ENCODE peak calls at places on chromosome 2, in four cellular contexts. R is K562, T is HepG2, P is GM12878. Y is an unnamed sample.

GRCh38 chr2:36780231-36780808 is 83.8 kb downstream of the VIT start:
- DNase-seq in T (peak; percentile 51), R (peak; percentile 63), P (peak; percentile 16), Y (no peak)

GRCh38 chr2:233997726-233998125 is 52.8 kb upstream of the SPP2 start:
- DNase-seq in T (no peak), P (no peak), R (no peak), Y (no peak)

GRCh38 chr2:239244625-239245024 is 156.2 kb downstream of the HDAC4 start:
- DNase-seq in R (no peak), P (no peak), T (no peak), Y (no peak)

GRCh38 chr2:25127631-25128030 is 40.7 kb downstream of the POMC start:
- DNase-seq in T (no peak), P (no peak), R (no peak), Y (no peak)

GRCh38 chr2:230203110-230203676 is 16.6 kb downstream of the SP110 start:
- DNase-seq in T (no peak), P (peak; percentile 59), R (no peak), Y (no peak)

GRCh38 chr2:54208364-54209240 is 47.4 kb downstream of the TSPYL6 start:
- DNase-seq in R (no peak), P (no peak), T (peak; percentile 29), Y (no peak)

GRCh38 chr2:223905996-223906395 is 39.1 kb downstream of the WDFY1 start:
- DNase-seq in T (no peak), R (no peak), P (no peak), Y (no peak)

GRCh38 chr2:220553150-220553549 is 925.7 kb downstream of the SLC4A3 start:
- DNase-seq in T (no peak), R (no peak), P (no peak), Y (no peak)

GRCh38 chr2:100230754-100231153 is 88.4 kb upstream of the AFF3 start:
- DNase-seq in P (no peak), T (no peak), R (no peak), Y (no peak)

GRCh38 chr2:26471278-26471677 is 6.6 kb downstream of the OTOF start:
- DNase-seq in R (no peak), P (no peak), T (no peak), Y (no peak)

GRCh38 chr2:43790118-43790517 is 16.3 kb downstream of the DYNC2LI1 start:
- DNase-seq in R (no peak), P (no peak), T (no peak), Y (no peak)

GRCh38 chr2:70851704-70852103 is 16.1 kb upstream of the CD207 start:
- DNase-seq in P (peak; percentile 73), T (no peak), R (no peak), Y (no peak)

DNA sequence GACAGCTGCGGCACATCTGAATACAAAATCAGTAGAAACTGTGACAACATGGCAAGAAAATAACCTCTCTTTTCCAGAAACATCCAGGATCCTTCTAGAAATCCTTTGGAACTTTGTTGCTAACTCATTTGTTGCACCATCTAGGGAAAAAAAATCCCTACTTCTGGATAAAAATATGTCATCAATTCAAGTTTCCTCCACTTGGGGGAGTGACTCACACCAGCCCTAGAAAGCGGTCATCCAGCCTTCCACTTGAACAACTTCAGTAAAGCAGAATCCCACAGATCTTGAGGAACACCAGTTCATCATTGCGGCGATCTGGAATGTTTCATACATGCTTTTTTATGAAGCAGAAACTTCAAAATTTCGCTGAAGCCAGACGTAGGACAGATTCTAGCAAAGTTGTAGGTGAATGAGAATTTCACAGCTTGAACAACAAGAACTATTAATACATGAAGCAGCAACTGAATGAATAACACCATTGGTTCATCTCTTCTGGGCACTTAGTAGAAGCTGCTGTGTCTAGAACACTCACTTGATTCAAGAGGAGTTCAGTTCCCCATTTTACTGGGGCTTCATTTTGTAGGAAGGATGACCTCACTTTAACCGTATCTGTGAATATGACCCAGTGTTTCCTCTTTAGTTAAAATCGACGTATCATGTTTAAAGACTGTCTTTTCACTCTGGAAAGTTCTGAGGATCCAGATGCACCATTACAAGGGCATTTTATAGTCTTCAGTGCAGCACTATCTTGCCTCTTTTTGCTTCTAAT is 48.0 kb downstream of the LRRTM1 start:
- DNase-seq in P (no peak), T (peak; percentile 21), R (peak; percentile 26), Y (peak; percentile 13)
- TF ChIP-seq CTCF in P (peak; percentile 28), T (peak; percentile 35), R (peak; percentile 51), Y (no peak)

DNA sequence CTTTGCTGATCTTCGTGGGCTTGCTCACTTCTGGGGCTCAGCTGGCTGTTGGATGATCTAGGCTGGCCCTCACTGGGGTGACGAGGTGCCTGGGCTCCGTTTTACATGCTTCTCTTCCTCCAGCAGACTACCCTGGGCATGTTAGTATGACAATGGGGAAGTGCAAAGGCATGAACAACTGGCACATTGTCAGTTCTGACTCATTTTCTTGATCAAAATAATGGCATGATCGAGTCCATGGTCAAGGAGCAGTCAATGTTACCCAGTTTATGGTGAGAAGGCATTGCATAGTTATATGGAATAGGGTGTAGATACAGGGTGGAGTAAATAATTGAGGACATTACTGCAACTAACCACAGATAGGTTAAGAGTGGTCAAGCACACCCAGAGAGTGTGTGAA is 10.0 kb upstream of the UPP2 start:
- DNase-seq in P (no peak), T (no peak), R (no peak), Y (no peak)
- TF ChIP-seq SP1 in P (no peak), T (no peak), R (no peak), Y (no peak)

DNA sequence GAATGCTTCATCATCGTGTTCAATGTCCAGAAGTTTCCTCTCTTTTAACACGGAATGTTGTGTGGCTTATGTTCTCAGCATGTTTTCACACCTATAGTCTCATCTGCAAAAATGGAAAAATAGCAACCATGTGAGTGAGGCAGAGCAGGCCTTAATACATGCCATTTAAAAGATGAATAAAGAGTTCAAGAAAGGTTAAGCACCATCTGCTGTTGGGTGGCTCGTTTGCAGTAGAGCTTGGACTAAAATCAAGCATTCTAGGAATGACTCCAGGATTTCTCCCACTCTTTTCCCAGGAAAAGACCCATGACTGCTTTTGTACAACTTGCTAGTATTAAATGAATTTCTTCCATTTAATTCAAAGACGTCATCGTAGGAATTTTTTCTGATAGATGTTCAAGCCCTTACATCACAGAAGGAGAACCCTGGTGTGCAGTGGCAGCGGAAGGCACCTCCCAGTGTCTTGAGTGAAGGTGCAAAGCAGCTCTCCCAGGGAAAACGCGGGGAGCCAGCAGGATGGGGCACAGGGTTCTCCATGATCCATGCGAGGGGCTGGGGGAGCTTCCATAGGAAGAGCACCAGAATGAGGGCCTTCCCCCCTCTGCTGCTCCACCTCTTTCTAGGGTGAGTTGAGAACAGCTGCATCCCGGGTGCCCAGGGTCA is 9.6 kb downstream of the DCDC2C start:
- DNase-seq in P (no peak), R (no peak), T (no peak), Y (no peak)
- TF ChIP-seq ETV6 in P (no peak), R (no peak), T (no peak), Y (no peak)

GRCh38 chr2:197076652-197077051 is 150.1 kb upstream of the PGAP1 start:
- DNase-seq in P (no peak), R (no peak), T (no peak), Y (no peak)
- TF ChIP-seq CTCF in P (no peak), R (no peak), T (no peak), Y (no peak)